ENCODE peak calls at places on chromosomes 3 and 15, in nine cellular contexts. S, J, O, Q, G, B, R, Y and X are unnamed samples.

GRCh38 chr15:48645558-48646330 is at the start of gene FBN1:
- DNase-seq in S (no peak), J (no peak), O (peak; percentile 94), Q (no peak), G (peak; percentile 46), B (no peak), R (no peak), Y (no peak), X (peak; percentile 93)

GRCh38 chr3:32712506-32713055 is 27.6 kb downstream of the CNOT10 start:
- DNase-seq in S (no peak), J (no peak), O (no peak), Q (no peak), G (no peak), B (no peak), R (no peak), Y (no peak), X (no peak)

GRCh38 chr15:57323806-57324589 is 52.3 kb upstream of the CGNL1 start:
- DNase-seq in S (peak; percentile 93), J (no peak), O (no peak), Q (no peak), G (no peak), B (no peak), R (no peak), Y (peak; percentile 88), X (peak; percentile 30)

GRCh38 chr3:62159693-62160092 is 213.7 kb downstream of the FEZF2 start:
- DNase-seq in S (no peak), J (no peak), O (peak; percentile 50), Q (no peak), G (no peak), B (no peak), R (no peak), Y (no peak), X (no peak)

GRCh38 chr3:123678108-123678511 is 93.3 kb upstream of the HACD2 start:
- DNase-seq in S (no peak), J (no peak), O (peak; percentile 77), Q (no peak), G (no peak), B (no peak), R (no peak), Y (no peak), X (no peak)

GRCh38 chr3:71087109-71088018 is 496.2 kb downstream of the FOXP1 start:
- DNase-seq in S (no peak), J (peak; percentile 43), O (no peak), Q (no peak), G (no peak), B (no peak), R (no peak), Y (no peak), X (no peak)

GRCh38 chr3:134846943-134847342 is 51.9 kb downstream of the EPHB1 start:
- DNase-seq in S (no peak), J (no peak), O (peak; percentile 79), Q (no peak), G (no peak), B (no peak), R (no peak), Y (no peak), X (no peak)

GRCh38 chr15:88708256-88709054 is 69.6 kb downstream of the ISG20 start:
- DNase-seq in S (no peak), J (no peak), O (peak; percentile 43), Q (no peak), G (no peak), B (no peak), R (no peak), Y (no peak), X (no peak)

GRCh38 chr3:9623148-9623547 is 26.2 kb upstream of the MTMR14 start:
- DNase-seq in S (no peak), J (no peak), O (no peak), Q (no peak), G (no peak), B (no peak), R (no peak), Y (no peak), X (no peak)